ENCODE peak calls at places on chromosomes 1 and 21, in five cellular contexts. C, G, H, R and M are unnamed samples.

GRCh38 chr1:242043165-242043564 is 44.3 kb upstream of the MAP1LC3C start:
- DNase-seq in R (no peak), H (peak; percentile 3), C (no peak), G (no peak), M (no peak)

GRCh38 chr1:240706150-240706904 is 94.4 kb upstream of the GREM2 start:
- DNase-seq in G (no peak), H (no peak), R (no peak), C (no peak), M (no peak)

GRCh38 chr1:24966121-24966723 is 36.1 kb upstream of the RUNX3 start:
- DNase-seq in R (no peak), H (no peak), G (no peak), C (no peak), M (no peak)

GRCh38 chr1:21909787-21910503 is 27.2 kb downstream of the HSPG2 start:
- DNase-seq in H (no peak), C (peak; percentile 35), R (peak; percentile 40), G (no peak), M (no peak)

GRCh38 chr1:119011706-119012105 is 23.6 kb upstream of the TBX15 start:
- DNase-seq in G (no peak), C (peak; percentile 40), R (no peak), H (no peak), M (no peak)

GRCh38 chr1:24711329-24711728 is 33.9 kb upstream of the CLIC4 start:
- DNase-seq in R (no peak), G (no peak), C (no peak), H (no peak), M (no peak)

GRCh38 chr1:175968486-175969182 is 225.2 kb upstream of the TNR start:
- DNase-seq in R (no peak), H (no peak), C (peak; percentile 50), G (no peak), M (no peak)

GRCh38 chr21:16794944-16795343 is 717.9 kb upstream of the CXADR start:
- DNase-seq in C (peak; percentile 97), R (no peak), H (no peak), G (peak; percentile 15), M (no peak)

GRCh38 chr1:200901796-200902444 is 7.2 kb downstream of the INAVA start:
- DNase-seq in G (no peak), H (no peak), C (no peak), R (no peak), M (no peak)

GRCh38 chr1:167492509-167492910 is 25.8 kb downstream of the CD247 start:
- DNase-seq in H (no peak), C (no peak), G (no peak), R (no peak), M (no peak)

GRCh38 chr21:17981060-17981459 is 161.9 kb upstream of the C21orf91 start:
- DNase-seq in G (no peak), H (no peak), R (no peak), C (no peak), M (no peak)

GRCh38 chr1:218462116-218462515 is 117.0 kb downstream of the TGFB2 start:
- DNase-seq in R (no peak), C (no peak), H (no peak), G (no peak), M (no peak)

GRCh38 chr1:2229032-2229920 is 1.2 kb downstream of the SKI start:
- DNase-seq in R (no peak), C (peak; percentile 74), H (peak; percentile 85), G (peak; percentile 74), M (peak; percentile 53)

GRCh38 chr1:28507247-28507645 is 1.4 kb downstream of the RCC1 start:
- DNase-seq in C (peak; percentile 26), R (no peak), G (no peak), H (no peak), M (no peak)

GRCh38 chr1:236685917-236686814 is at the start of gene ACTN2:
- DNase-seq in C (peak; percentile 15), R (peak; percentile 45), G (peak; percentile 60), H (peak; percentile 85), M (peak; percentile 81)

GRCh38 chr1:41394918-41395598 is 33.8 kb downstream of the FOXO6 start:
- DNase-seq in G (no peak), H (no peak), R (no peak), C (no peak), M (peak; percentile 59)

GRCh38 chr1:116806245-116806644 is 52.0 kb downstream of the CD2 start:
- DNase-seq in G (no peak), H (no peak), R (no peak), C (no peak), M (no peak)

GRCh38 chr1:200176798-200177197 is 149.3 kb downstream of the NR5A2 start:
- DNase-seq in R (no peak), H (no peak), G (peak; percentile 34), C (no peak), M (no peak)

GRCh38 chr1:171801395-171801990 is 20.0 kb downstream of the METTL13 start:
- DNase-seq in C (peak; percentile 65), R (peak; percentile 20), G (peak; percentile 22), H (no peak), M (peak; percentile 40)

GRCh38 chr1:25074326-25074725 is 144.2 kb upstream of the RUNX3 start:
- DNase-seq in C (no peak), H (no peak), G (no peak), R (no peak), M (no peak)

GRCh38 chr1:95233321-95233736 is 681 bp upstream of the RWDD3 start:
- DNase-seq in G (peak; percentile 37), R (no peak), C (peak; percentile 37), H (no peak), M (peak; percentile 22)

GRCh38 chr21:39184050-39184980 is 1.1 kb upstream of the PSMG1 start:
- DNase-seq in G (no peak), C (peak; percentile 17), R (no peak), H (no peak), M (no peak)

GRCh38 chr1:245319161-245319560 is 164.4 kb downstream of the KIF26B start:
- DNase-seq in H (no peak), R (no peak), C (no peak), G (no peak), M (no peak)

GRCh38 chr1:245317253-245317652 is 162.5 kb downstream of the KIF26B start:
- DNase-seq in H (no peak), C (no peak), R (no peak), G (no peak), M (no peak)

GRCh38 chr1:245327842-245328241 is 173.1 kb downstream of the KIF26B start:
- DNase-seq in G (no peak), H (no peak), C (no peak), R (no peak), M (no peak)

GRCh38 chr1:245326396-245326795 is 171.6 kb downstream of the KIF26B start:
- DNase-seq in C (no peak), R (no peak), G (no peak), H (no peak), M (no peak)

DNA sequence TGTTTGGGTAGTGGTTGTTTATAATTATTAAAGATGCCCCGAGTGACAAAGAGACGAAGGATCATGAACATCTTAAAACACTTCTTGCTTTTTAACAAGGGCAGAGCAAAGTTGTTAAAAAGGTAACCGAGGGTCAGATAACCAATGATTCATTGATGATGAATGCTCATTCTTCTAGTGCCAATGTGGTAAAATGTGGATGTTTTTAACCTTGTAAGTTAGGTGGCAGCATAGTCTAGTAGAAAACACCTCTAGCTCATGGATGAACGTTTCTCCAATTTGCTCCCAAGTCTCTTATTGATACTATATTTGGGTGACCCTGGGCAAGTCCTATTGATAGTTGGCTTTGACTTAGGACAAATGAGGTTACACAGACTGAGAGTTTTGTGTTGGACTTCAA is 167.9 kb downstream of the KIF26B start:
- DNase-seq in H (no peak), C (no peak), R (no peak), G (no peak), M (no peak)
- TF ChIP-seq CTCF in H (peak; percentile 7), C (no peak), R (no peak), G (no peak), M (no peak)

DNA sequence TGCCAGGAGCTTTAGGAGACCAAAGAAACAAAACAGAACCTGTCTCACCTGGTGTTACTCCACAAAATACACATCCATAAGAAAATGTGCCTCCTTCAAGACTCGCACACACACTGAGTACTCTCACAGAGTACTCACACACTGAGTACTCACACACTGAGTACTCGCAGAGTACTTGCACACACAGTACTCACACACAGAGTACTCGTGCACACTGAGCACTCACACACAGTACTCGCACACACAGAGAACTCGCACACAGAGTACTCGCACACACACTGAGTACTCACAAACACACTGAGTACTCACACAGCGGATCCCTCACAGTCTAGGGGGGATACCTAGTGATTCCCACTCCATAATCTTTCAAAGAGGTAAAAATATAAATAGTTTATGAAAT is 40.3 kb downstream of the PCSK9 start:
- DNase-seq in C (no peak), R (no peak), H (no peak), G (no peak), M (no peak)
- TF ChIP-seq CTCF in C (no peak), R (no peak), H (no peak), G (no peak), M (no peak)

GRCh38 chr1:211642870-211643269 is 32.6 kb downstream of the NEK2 start:
- DNase-seq in G (no peak), C (no peak), R (no peak), H (peak; percentile 62), M (no peak)
- TF ChIP-seq CTCF in G (no peak), C (no peak), R (no peak), H (no peak), M (no peak)

DNA sequence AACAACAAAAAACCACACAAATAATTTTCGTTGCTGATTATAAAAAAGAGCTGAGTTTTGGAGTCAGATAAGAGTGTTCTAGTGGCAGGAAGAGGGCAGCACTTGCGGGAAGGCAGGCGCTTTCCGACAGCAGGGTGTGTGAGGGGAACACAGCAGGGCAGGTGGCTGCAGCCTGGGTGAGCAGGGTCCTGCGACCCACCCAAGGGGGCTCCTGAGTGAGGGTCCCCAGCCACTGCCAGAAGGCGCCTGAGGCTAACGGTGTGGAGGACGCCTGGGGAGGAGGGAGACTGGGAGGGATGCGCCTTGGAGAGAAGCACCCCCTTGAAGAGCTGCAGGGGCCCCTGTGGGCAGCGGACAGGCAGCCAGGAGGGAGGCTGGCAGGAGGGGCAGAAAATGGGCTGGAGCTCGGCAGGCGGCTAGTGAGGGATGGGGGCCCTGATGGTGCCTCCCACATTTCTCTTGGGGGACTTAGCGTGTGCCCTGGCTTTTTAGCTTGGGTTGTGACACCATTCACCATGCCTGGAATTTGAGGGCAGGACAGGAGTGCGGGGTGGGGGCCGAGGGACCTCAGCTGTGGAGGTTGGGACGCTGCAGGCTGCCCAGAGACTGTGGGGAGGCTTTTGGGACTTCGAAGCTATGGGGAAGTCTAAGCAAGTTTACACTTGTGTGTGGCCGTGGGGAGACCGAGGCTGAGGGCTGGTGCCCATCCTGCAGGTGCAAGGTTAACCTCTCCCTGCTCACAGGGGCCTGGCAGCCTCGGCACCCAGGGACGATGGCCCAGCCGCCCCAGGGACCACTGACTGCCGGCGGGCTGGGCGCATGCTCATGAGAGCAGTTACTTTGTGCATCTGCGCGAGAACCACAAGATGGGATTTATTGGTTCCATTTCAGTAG is 111.4 kb downstream of the SIK1 start:
- DNase-seq in G (no peak), H (no peak), C (no peak), R (no peak), M (no peak)
- TF ChIP-seq CTCF in G (no peak), H (peak; percentile 21), C (peak; percentile 46), R (peak; percentile 15), M (no peak)

DNA sequence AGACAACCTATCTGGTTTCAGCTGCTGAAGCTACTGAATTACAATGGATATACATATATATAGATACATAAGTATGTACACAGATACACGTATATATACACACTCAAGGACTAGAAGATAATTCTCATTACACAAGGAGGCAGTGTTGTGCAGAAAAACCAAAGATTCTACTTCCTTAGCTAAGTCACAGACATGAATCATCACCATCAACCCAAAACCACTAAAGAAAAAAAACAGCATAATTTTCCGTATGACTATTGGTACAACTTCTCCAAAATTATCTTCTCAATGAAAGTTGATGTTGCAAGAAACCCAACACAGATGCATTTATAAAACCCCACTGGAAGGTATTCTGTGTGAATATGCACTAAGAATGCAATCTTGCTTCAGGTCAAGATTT is 36.8 kb upstream of the RPF1 start:
- DNase-seq in R (no peak), H (no peak), G (peak; percentile 29), C (peak; percentile 94), M (no peak)
- TF ChIP-seq CTCF in R (peak; percentile 63), H (peak; percentile 68), G (peak; percentile 62), C (peak; percentile 59), M (no peak)